ENCODE peak calls at places on chromosomes 5 and 9, in five cellular contexts. U is transverse colon, Y is HepG2, C is sigmoid colon, B is A549. P is an unnamed sample.

GRCh38 chr9:8531831-8532230 is 732.3 kb upstream of the DMAC1 start:
- DNase-seq in U (no peak), Y (no peak), C (no peak), B (no peak), P (no peak)

GRCh38 chr5:82641362-82641988 is 363.3 kb upstream of the RPS23 start:
- DNase-seq in U (peak; percentile 74), Y (peak; percentile 82), C (peak; percentile 81), B (peak; percentile 69), P (peak; percentile 52)

GRCh38 chr5:51518607-51519006 is 135.4 kb downstream of the ISL1 start:
- DNase-seq in U (no peak), Y (no peak), C (no peak), B (no peak), P (no peak)

GRCh38 chr5:145775893-145776444 is 59.2 kb downstream of the PRELID2 start:
- DNase-seq in U (no peak), Y (peak; percentile 83), C (no peak), B (peak; percentile 80), P (no peak)

GRCh38 chr5:154837009-154837881 is 13.2 kb downstream of the FAXDC2 start:
- DNase-seq in U (no peak), Y (peak; percentile 73), C (peak; percentile 13), B (no peak), P (no peak)

GRCh38 chr5:55597014-55597981 is 62.5 kb upstream of the PLPP1 start:
- DNase-seq in U (no peak), Y (no peak), C (peak; percentile 91), B (no peak), P (peak; percentile 42)

GRCh38 chr5:58188287-58188651 is 271.6 kb downstream of the PLK2 start:
- DNase-seq in U (no peak), Y (peak; percentile 29), C (no peak), B (peak; percentile 73), P (no peak)

GRCh38 chr5:99019254-99019653 is 90.4 kb upstream of the CHD1 start:
- DNase-seq in U (no peak), Y (no peak), C (no peak), B (no peak), P (no peak)

GRCh38 chr5:139979518-139979917 is 63.6 kb downstream of the NRG2 start:
- DNase-seq in U (no peak), Y (no peak), C (no peak), B (no peak), P (no peak)

GRCh38 chr5:172765766-172766286 is 5.2 kb downstream of the DUSP1 start:
- DNase-seq in U (peak; percentile 40), Y (no peak), C (peak; percentile 87), B (no peak), P (peak; percentile 44)

GRCh38 chr9:135887021-135887507 is 20.3 kb downstream of the CAMSAP1 start:
- DNase-seq in U (no peak), Y (no peak), C (no peak), B (no peak), P (no peak)

GRCh38 chr5:60810036-60810435 is 34.0 kb downstream of the ELOVL7 start:
- DNase-seq in U (no peak), Y (no peak), C (no peak), B (no peak), P (no peak)

GRCh38 chr5:27906481-27906880 is 868.1 kb upstream of the CDH9 start:
- DNase-seq in U (no peak), Y (no peak), C (no peak), B (no peak), P (no peak)

GRCh38 chr5:15566306-15566705 is 66.3 kb downstream of the FBXL7 start:
- DNase-seq in U (no peak), Y (no peak), C (no peak), B (no peak), P (no peak)

GRCh38 chr9:20462410-20462809 is 159.9 kb downstream of the MLLT3 start:
- DNase-seq in U (no peak), Y (no peak), C (no peak), B (no peak), P (no peak)

GRCh38 chr5:172777381-172778222 is 6.6 kb upstream of the DUSP1 start:
- DNase-seq in U (peak; percentile 95), Y (peak; percentile 90), C (peak; percentile 97), B (peak; percentile 88), P (peak; percentile 91)

GRCh38 chr5:93246093-93246855 is 334.7 kb downstream of the NR2F1-AS1 start:
- DNase-seq in U (no peak), Y (peak; percentile 100), C (peak; percentile 63), B (no peak), P (no peak)

GRCh38 chr9:126036881-126037291 is 289.7 kb downstream of the PBX3 start:
- DNase-seq in U (no peak), Y (no peak), C (no peak), B (no peak), P (no peak)

GRCh38 chr5:154260860-154261235 is 70.3 kb downstream of the GALNT10 start:
- DNase-seq in U (no peak), Y (no peak), C (no peak), B (no peak), P (no peak)

GRCh38 chr9:121556580-121556979 is 56.9 kb upstream of the GGTA1 start:
- DNase-seq in U (no peak), Y (no peak), C (peak; percentile 75), B (no peak), P (peak; percentile 53)

GRCh38 chr9:134955156-134955555 is 37.4 kb upstream of the FCN1 start:
- DNase-seq in U (no peak), Y (no peak), C (peak; percentile 46), B (no peak), P (no peak)

GRCh38 chr5:75363111-75363510 is 26.1 kb downstream of the HMGCR start:
- DNase-seq in U (peak; percentile 32), Y (no peak), C (no peak), B (no peak), P (no peak)

GRCh38 chr9:136645903-136646754 is 16.6 kb upstream of the EGFL7 start:
- DNase-seq in U (no peak), Y (peak; percentile 24), C (no peak), B (no peak), P (peak; percentile 58)

GRCh38 chr9:27785714-27786100 is 212.4 kb upstream of the C9orf72 start:
- DNase-seq in U (no peak), Y (no peak), C (no peak), B (no peak), P (no peak)

GRCh38 chr9:107119294-107119693 is 163.8 kb upstream of the RAD23B start:
- DNase-seq in U (no peak), Y (no peak), C (no peak), B (no peak), P (no peak)

GRCh38 chr5:143041972-143042770 is 272.0 kb downstream of the ARHGAP26 start:
- DNase-seq in U (no peak), Y (no peak), C (no peak), B (no peak), P (no peak)

GRCh38 chr5:95070453-95070852 is 214.4 kb downstream of the MCTP1 start:
- DNase-seq in U (no peak), Y (no peak), C (no peak), B (no peak), P (no peak)

GRCh38 chr9:125763373-125763772 is 16.2 kb downstream of the PBX3 start:
- DNase-seq in U (no peak), Y (peak; percentile 20), C (no peak), B (no peak), P (no peak)

GRCh38 chr5:163504091-163504931 is 1.1 kb upstream of the MAT2B start:
- DNase-seq in U (peak; percentile 60), Y (peak; percentile 27), C (peak; percentile 76), B (no peak), P (peak; percentile 43)

GRCh38 chr5:62431735-62432617 is 19.4 kb downstream of the IPO11 start:
- DNase-seq in U (peak; percentile 14), Y (no peak), C (no peak), B (no peak), P (no peak)

GRCh38 chr5:176547811-176548210 is 1.3 kb upstream of the CDHR2 start:
- DNase-seq in U (peak; percentile 86), Y (peak; percentile 78), C (no peak), B (no peak), P (no peak)

GRCh38 chr5:4005335-4005734 is 409.7 kb downstream of the IRX1 start:
- DNase-seq in U (no peak), Y (no peak), C (no peak), B (no peak), P (no peak)
- H3K27ac ChIP-seq in U (no peak overlapping the region), Y (no peak overlapping the region), C (no peak overlapping the region), B (no peak overlapping the region), P (no peak overlapping the region)

DNA sequence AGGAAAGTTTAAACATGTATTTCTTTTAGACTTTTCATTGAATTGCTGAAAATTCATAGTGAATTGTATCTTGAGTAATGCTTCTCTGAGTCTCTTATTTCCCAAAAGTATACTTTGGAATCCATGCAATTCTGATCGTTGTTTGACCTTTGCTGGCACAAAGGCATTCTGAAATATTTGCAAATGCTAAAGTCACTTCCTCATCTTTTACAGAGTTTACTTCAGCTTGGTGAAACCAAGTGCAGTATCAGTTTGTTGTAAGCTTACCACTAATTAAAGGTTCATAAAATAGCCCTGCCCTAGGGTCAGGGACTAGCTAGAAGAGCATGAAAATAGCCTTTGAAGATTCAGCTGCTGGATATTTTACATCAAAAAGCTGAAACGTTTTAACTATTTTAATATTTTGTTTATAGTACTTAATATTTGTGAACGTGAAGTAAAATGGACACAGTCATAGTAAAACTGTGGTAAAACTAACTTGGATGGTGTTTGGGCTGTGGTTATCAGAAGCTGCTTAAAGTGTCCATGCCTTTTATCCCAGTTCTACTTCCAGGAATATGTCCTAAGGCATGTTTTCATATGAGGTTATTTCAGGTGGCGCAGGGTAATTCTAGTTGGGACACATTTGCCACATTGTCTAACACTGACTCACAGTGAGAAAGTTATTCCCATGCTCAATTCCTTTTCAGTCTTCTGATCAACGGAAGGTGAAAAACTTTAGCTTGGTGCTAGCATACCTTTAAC is 45.3 kb downstream of the SLC22A5 start:
- DNase-seq in U (no peak), Y (peak; percentile 53), C (peak; percentile 37), B (peak; percentile 60), P (no peak)
- TF ChIP-seq EP300 in U (peak; percentile 57), Y (no peak), C (peak; percentile 22), B (no peak), P (no peak)

DNA sequence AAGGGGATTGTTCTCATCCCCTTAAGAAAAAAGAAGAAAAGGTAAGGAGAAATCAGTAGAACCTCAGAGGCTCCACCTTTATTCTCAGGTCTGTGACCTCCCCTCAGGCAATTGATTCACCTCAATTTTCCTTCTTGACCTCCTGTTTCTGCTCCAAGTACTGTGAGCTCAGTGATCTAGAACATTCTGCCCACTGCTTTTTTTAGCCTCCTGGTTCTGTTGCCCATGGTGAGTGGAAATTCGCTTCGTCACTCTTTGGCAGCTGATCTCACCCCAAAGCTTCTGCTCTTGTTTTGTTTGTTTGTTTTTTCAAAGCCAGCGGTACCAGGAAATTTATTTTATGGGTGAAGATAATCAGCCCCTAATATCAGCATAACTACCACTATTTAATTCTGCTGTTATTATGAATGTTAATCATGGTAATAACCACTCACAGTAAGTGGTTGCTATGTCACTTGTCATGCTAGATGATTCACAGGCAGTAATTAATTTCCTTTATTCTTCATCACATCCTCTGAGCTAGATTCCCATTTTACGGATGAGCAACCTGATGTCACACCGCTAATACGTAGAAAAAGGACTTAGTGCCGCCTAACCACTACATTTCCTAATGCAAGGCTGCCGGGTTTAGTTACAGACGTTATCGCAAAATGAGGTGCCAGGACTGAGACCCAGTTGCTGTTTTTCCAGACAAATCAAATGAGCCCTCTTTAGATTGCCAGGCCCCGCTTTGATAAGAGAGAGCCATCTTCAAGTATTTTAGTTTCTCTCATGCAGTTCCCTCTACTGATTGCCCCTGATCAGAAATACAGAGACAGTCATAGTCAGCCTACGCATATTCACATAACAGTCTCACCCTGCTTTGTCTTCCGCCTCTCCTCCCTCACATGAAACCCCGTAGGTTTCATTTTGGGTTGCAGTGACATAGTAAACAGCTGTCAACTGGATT is 78.2 kb downstream of the CYFIP2 start:
- DNase-seq in U (no peak), Y (no peak), C (no peak), B (no peak), P (no peak)
- H3K27ac ChIP-seq in U (no peak overlapping the region), Y (no peak overlapping the region), C (peak overlapping the region; percentile 14), B (no peak overlapping the region), P (no peak overlapping the region)

GRCh38 chr5:103461223-103461622 is 101.4 kb downstream of the NUDT12 start:
- DNase-seq in U (no peak), Y (no peak), C (no peak), B (no peak), P (no peak)
- TF ChIP-seq EP300 in U (no peak), Y (no peak), C (no peak), B (no peak), P (no peak)

P was measured in ovary.